ENCODE peak calls at places on chromosomes 2 and 18, in ten cellular contexts. S, N, Y, O, B, G, T, P, J and X are unnamed samples.

GRCh38 chr2:34738691-34739090 is 1139.6 kb upstream of the FAM98A start:
- DNase-seq in P (no peak), B (no peak), J (no peak), O (peak; percentile 38), T (no peak), N (no peak), Y (no peak), G (no peak), S (no peak), X (no peak)

GRCh38 chr18:2223859-2224258 is 347.4 kb downstream of the METTL4 start:
- DNase-seq in S (peak; percentile 15), J (peak; percentile 33), O (no peak), T (no peak), P (peak; percentile 16), B (no peak), Y (no peak), N (peak; percentile 24), G (no peak), X (no peak)

GRCh38 chr2:220273082-220273481 is 645.7 kb downstream of the SLC4A3 start:
- DNase-seq in Y (no peak), P (peak; percentile 20), J (no peak), O (no peak), N (no peak), B (no peak), S (no peak), T (no peak), G (no peak), X (no peak)

GRCh38 chr2:108988796-108989713 is at the start of gene EDAR:
- DNase-seq in T (peak; percentile 63), P (peak; percentile 65), Y (no peak), O (peak; percentile 79), B (peak; percentile 69), J (no peak), G (no peak), N (peak; percentile 36), S (peak; percentile 57), X (no peak)

GRCh38 chr2:231293163-231293562 is 94.7 kb downstream of the ARMC9 start:
- DNase-seq in J (no peak), G (no peak), Y (no peak), P (no peak), T (no peak), B (no peak), N (no peak), S (no peak), O (no peak), X (no peak)

GRCh38 chr18:9094307-9095226 is 7.9 kb upstream of the NDUFV2 start:
- DNase-seq in P (peak; percentile 89), Y (no peak), J (no peak), S (no peak), O (no peak), B (no peak), T (no peak), N (no peak), G (no peak), X (no peak)

GRCh38 chr2:125582521-125582920 is 1073.4 kb upstream of the GYPC start:
- DNase-seq in O (no peak), G (no peak), P (no peak), T (no peak), B (no peak), Y (no peak), J (no peak), S (no peak), N (no peak), X (no peak)

GRCh38 chr2:101740555-101740964 is 43.1 kb downstream of the MAP4K4 start:
- DNase-seq in G (no peak), T (no peak), S (no peak), B (no peak), P (no peak), N (no peak), O (no peak), Y (no peak), J (no peak), X (no peak)

GRCh38 chr2:41206004-41206403 is 754.1 kb upstream of the SLC8A1 start:
- DNase-seq in B (no peak), P (no peak), J (no peak), O (no peak), N (no peak), Y (no peak), S (no peak), T (no peak), G (no peak), X (no peak)

GRCh38 chr2:41204315-41204714 is 752.4 kb upstream of the SLC8A1 start:
- DNase-seq in B (no peak), P (no peak), T (no peak), J (no peak), Y (no peak), N (no peak), G (no peak), O (no peak), S (no peak), X (no peak)

DNA sequence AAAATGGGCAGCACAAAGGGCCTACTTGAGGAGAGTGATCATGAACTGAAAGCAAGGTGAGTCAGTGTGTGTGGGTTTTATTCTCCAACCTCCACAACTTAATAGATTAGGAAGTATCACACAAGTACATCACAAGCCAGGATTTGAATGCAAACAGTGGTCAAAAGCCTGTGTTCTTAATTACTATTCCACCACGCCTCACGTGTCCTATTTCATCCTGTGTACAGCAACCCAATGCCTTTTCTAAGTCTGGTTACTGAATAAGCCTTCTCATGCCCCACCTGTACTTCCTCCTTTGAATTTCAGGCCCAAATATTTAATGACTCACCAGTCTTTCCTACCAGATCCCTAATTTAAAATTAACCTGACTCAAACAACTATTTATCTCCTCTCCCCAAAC is 755.7 kb upstream of the SLC8A1 start:
- DNase-seq in O (no peak), Y (no peak), J (no peak), S (no peak), N (no peak), T (no peak), P (no peak), G (no peak), B (no peak), X (no peak)
- H3K4me1 ChIP-seq in O (no peaks in the 10 kb centered on the region), Y (no peaks in the 10 kb centered on the region), J (no peaks in the 10 kb centered on the region), S (no peaks in the 10 kb centered on the region), N (no peaks in the 10 kb centered on the region), T (peaks cover 4% of the 10 kb centered on the region), P (no peaks in the 10 kb centered on the region), G (no peaks in the 10 kb centered on the region), B (no peaks in the 10 kb centered on the region), X (no peaks in the 10 kb centered on the region)

GRCh38 chr18:22933206-22933957 is at the start of gene RBBP8:
- DNase-seq in T (peak; percentile 88), S (peak; percentile 58), G (peak; percentile 16), O (peak; percentile 91), N (peak; percentile 76), P (peak; percentile 83), B (peak; percentile 88), J (peak; percentile 72), Y (peak; percentile 88), X (peak; percentile 80)
- TF ChIP-seq POLR2A in T (no peak), S (peak; percentile 77), G (peak; percentile 24), O (peak; percentile 87), N (peak; percentile 54), P (peak; percentile 87), B (peak; percentile 79), J (peak; percentile 66), Y (peak; percentile 70), X (peak; percentile 84)

DNA sequence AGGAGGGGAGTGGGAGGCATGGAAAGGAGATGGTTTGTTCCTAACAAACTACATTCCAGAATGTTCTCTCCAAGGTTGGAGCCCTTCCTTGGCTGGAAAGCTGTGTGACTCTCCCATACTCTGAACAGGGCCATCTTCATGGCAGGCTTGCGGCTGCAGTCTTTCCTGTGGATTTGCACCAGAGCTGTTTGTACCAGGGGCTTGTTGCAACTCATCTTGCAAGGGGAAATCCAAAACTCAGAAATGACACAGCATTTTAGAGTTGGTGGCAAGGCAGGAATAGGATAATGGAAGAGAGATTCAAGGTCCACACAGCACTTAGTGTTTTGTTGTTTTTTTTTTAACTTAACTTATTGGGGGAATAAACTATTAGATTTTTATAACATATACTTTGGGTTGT is 73.7 kb upstream of the ZNF516 start:
- DNase-seq in Y (no peak), B (no peak), N (no peak), S (no peak), G (no peak), P (no peak), J (no peak), O (no peak), T (no peak), X (no peak)
- H3K4me1 ChIP-seq in Y (peaks cover 11% of the 10 kb centered on the region), B (peaks cover 4% of the 10 kb centered on the region), N (peaks cover 15% of the 10 kb centered on the region), S (peaks cover 17% of the 10 kb centered on the region), G (peaks cover 20% of the 10 kb centered on the region), P (peaks cover 19% of the 10 kb centered on the region), J (peaks cover 9% of the 10 kb centered on the region), O (peaks cover 11% of the 10 kb centered on the region), T (peaks cover 5% of the 10 kb centered on the region), X (peaks cover 5% of the 10 kb centered on the region)

DNA sequence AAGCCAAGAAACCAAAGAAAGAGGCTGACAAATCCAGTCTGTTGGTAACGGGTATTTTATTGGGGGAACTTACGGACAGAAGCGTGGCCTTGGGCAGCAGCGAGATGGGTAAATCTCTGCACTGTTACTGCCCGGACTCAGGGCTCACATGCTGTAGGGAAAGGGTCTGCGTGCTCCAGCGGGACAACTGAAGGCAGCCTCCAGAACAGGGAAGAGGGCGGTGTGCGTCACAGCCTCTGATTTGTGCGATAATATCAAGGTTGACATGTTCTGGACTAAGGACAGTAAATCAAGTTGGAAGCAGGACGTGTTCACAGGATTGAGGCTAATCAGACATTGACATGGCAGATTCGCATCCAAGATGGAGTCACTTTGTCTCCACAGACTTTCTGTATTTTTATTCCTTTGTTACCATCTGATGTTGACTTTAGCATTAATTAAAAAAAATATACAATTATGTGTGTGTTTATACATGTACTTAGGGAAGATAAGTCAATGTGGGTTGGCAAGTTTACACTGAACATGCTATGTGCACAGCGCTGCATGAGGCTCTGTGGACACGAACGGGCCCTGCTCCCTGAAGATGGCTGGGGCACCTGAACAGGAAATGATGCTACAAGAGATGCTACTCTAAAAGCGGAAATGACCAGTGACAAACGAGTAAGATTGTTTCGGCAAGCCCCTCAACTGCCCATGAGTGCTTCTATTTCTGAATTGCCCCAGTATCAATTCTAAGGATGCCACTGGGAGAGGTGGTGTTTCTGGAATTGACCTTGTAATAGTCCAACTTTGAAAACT is 22.6 kb upstream of the DCDC2C start:
- DNase-seq in N (no peak), O (no peak), B (no peak), S (no peak), J (no peak), P (no peak), G (no peak), Y (no peak), T (no peak), X (no peak)
- TF ChIP-seq POLR2A in N (no peak), O (no peak), B (no peak), S (no peak), J (no peak), P (no peak), G (no peak), Y (no peak), T (no peak), X (no peak)

DNA sequence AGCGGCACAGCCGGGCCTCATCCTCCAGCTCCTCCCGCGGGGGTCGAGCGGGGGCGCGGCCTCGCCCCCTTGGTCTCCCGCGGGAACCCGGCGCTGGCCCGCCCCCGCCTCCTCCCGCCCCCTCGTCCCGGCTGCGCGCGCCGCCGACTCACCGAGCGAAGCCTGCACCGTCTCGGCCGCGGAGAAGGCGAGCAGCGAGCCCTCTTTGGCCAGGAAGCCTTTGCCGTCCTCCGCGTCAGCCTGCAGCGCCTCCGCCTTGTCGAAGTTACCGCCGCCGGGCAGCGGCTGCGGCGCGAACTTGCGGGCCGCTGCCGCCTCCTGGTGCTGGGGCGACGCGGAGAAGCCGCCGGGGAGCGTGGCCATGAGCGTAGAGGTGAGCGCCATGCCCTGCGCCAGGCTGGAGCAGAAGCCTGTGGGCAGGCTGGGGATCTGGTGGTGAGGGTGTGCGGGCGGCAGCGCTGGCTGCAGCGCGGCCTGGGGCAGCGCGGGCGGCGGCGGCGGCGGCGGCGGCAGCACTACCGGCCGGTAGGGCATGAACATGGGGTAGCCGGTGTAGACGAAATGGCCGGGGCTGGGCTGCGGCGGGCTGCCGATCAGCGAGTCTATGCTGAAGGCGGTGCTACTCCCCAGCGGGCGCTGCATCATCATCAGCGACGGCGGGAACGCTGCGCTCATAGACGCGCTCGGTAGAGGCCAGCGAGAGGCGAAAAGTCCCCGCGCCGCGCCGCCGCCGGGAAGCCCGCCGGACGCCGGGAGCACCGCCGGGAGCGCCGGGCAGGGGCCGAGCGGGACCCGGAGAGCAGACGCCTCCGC is 683 bp downstream of the GBX2 start:
- DNase-seq in P (peak; percentile 58), Y (peak; percentile 38), G (no peak), N (no peak), T (no peak), B (no peak), O (no peak), S (no peak), J (no peak), X (no peak)
- H3K4me1 ChIP-seq in P (peaks cover 9% of the 10 kb centered on the region), Y (peaks cover 11% of the 10 kb centered on the region), G (peaks cover 56% of the 10 kb centered on the region), N (peaks cover 36% of the 10 kb centered on the region), T (peaks cover 57% of the 10 kb centered on the region), B (peaks cover 64% of the 10 kb centered on the region), O (peaks cover 38% of the 10 kb centered on the region), S (no peaks in the 10 kb centered on the region), J (peaks cover 33% of the 10 kb centered on the region), X (no peaks in the 10 kb centered on the region)